ENCODE peak calls at places on chromosomes 6 and 20, in nine cellular contexts. U, X, M, P, S, J, W, E and A are unnamed samples.

GRCh38 chr6:56490994-56491393 is 151.7 kb downstream of the DST start:
- ATAC-seq in S (no peak), M (no peak), E (no peak), P (peak), J (no peak), X (no peak), U (no peak), W (no peak), A (peak)

GRCh38 chr6:35025241-35026188 is 115.6 kb downstream of the TCP11 start:
- ATAC-seq in U (no peak), X (no peak), J (no peak), S (peak), P (no peak), E (no peak), M (no peak), W (no peak), A (no peak)

GRCh38 chr6:144302701-144303351 is 17.7 kb downstream of the UTRN start:
- ATAC-seq in P (no peak), W (no peak), E (peak), J (no peak), U (no peak), S (no peak), X (peak), M (no peak), A (no peak)

GRCh38 chr6:49676671-49677281 is 36.6 kb downstream of the CRISP2 start:
- ATAC-seq in X (no peak), J (no peak), W (peak), M (no peak), U (no peak), P (no peak), S (no peak), E (no peak), A (no peak)

GRCh38 chr6:35673755-35674154 is 15.0 kb downstream of the FKBP5 start:
- ATAC-seq in U (no peak), P (no peak), M (no peak), E (no peak), J (no peak), W (no peak), X (peak), S (no peak), A (no peak)

GRCh38 chr6:154857529-154857928 is 124.3 kb downstream of the SCAF8 start:
- ATAC-seq in S (no peak), E (no peak), U (no peak), X (no peak), P (no peak), W (no peak), J (no peak), M (no peak), A (no peak)

GRCh38 chr6:168122011-168122410 is 43.0 kb upstream of the FRMD1 start:
- ATAC-seq in S (no peak), U (no peak), M (no peak), X (no peak), W (no peak), E (no peak), J (no peak), P (no peak), A (no peak)

GRCh38 chr6:167420177-167420576 is 95.3 kb downstream of the TTLL2 start:
- ATAC-seq in M (no peak), W (no peak), X (no peak), P (no peak), S (no peak), E (no peak), J (no peak), U (no peak), A (no peak)

GRCh38 chr20:42857446-42857845 is 332.3 kb downstream of the PTPRT start:
- ATAC-seq in W (no peak), P (no peak), S (no peak), U (no peak), X (no peak), M (no peak), E (no peak), J (no peak), A (no peak)

GRCh38 chr6:159691133-159691962 is 1.7 kb downstream of the SOD2 start:
- ATAC-seq in M (peak), P (peak), S (no peak), E (no peak), W (peak), U (peak), X (peak), J (no peak), A (peak)

GRCh38 chr6:56663344-56663743 is 20.7 kb upstream of the DST start:
- ATAC-seq in M (no peak), W (no peak), P (no peak), E (no peak), J (peak), X (no peak), S (peak), U (peak), A (no peak)

GRCh38 chr20:57091748-57092111 is 174.7 kb downstream of the BMP7 start:
- ATAC-seq in E (peak), S (no peak), U (peak), X (peak), W (no peak), M (peak), P (no peak), J (no peak), A (peak)

GRCh38 chr6:81475646-81476045 is 276.8 kb downstream of the TENT5A start:
- ATAC-seq in M (no peak), X (no peak), E (no peak), U (no peak), P (no peak), J (no peak), S (no peak), W (no peak), A (no peak)

GRCh38 chr6:139536751-139537617 is 162.5 kb upstream of the CITED2 start:
- ATAC-seq in E (peak), P (no peak), S (no peak), J (no peak), W (peak), M (no peak), X (peak), U (peak), A (no peak)

GRCh38 chr6:40106840-40107239 is 172.6 kb upstream of the MOCS1 start:
- ATAC-seq in X (no peak), M (no peak), J (no peak), P (no peak), E (no peak), W (no peak), S (no peak), U (no peak), A (no peak)

GRCh38 chr20:31605031-31605901 is at the start of gene ID1:
- ATAC-seq in P (peak), X (peak), U (peak), S (peak), J (peak), M (peak), E (peak), W (peak), A (peak)

GRCh38 chr6:9252784-9253183 is 817.4 kb upstream of the SLC35B3 start:
- ATAC-seq in M (no peak), P (no peak), U (no peak), E (no peak), X (no peak), S (no peak), W (no peak), J (no peak), A (no peak)

GRCh38 chr6:163667372-163668060 is 253.0 kb downstream of the QKI start:
- ATAC-seq in X (peak), U (no peak), E (no peak), W (no peak), J (peak), M (peak), P (no peak), S (no peak), A (peak)

GRCh38 chr20:1509237-1509636 is 18.0 kb upstream of the SIRPB2 start:
- ATAC-seq in S (peak), E (peak), J (no peak), P (peak), U (peak), X (no peak), W (no peak), M (peak), A (no peak)

GRCh38 chr6:152160346-152160745 is 352.9 kb downstream of the ESR1 start:
- ATAC-seq in M (peak), J (no peak), E (no peak), X (no peak), S (no peak), P (no peak), U (no peak), W (no peak), A (no peak)

GRCh38 chr6:35587167-35587566 is 74.5 kb upstream of the TULP1 start:
- ATAC-seq in P (no peak), U (no peak), W (no peak), M (no peak), X (peak), J (no peak), S (no peak), E (no peak), A (no peak)

DNA sequence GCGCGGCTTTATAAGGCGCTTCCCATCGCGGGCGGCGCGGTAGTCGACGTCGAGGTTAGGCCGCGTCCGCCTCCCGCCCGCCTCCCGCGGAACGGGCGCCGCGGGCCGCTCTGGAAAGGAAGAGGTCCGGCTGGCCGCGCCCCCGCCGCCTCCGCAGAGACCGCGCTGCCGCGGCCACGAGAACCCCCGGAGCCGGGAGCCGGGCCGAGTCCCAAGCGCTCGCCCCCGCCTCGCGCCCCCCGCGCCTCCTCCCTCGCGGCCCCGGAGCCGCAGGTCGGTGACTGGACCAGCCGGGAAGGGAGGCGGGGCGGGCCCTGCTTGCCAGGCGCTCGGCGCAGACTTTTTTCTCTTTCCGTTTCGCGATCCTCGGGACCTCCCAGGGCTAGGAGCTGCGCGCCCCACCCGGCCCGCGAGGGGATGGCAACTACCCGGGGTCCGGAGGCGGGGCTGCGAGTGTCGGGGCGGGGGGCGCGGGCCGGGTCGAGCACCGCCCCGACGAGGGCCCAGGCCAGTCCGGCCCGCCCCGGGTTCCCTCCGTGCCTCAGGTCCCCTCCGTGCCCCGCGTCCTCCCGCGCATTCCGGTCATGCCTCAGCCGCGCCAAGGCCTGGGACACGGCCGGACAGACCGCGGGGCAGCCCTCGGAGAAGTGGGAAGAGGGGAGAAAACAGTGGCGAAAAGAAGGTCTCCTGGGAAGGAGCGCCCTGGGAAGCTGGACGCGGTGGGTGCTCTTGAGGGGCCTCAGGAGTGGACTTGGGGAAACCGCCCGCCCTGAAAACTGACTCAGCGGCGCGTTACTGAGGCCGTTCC is 421 bp upstream of the PXDC1 start:
- ATAC-seq in J (peak), E (peak), S (peak), P (peak), X (peak), U (peak), W (peak), M (peak), A (peak)
- TF ChIP-seq POLR2A in J (peak), E (peak), S (no peak), P (peak), X (peak), U (no peak), W (peak), M (no peak), A (peak)

DNA sequence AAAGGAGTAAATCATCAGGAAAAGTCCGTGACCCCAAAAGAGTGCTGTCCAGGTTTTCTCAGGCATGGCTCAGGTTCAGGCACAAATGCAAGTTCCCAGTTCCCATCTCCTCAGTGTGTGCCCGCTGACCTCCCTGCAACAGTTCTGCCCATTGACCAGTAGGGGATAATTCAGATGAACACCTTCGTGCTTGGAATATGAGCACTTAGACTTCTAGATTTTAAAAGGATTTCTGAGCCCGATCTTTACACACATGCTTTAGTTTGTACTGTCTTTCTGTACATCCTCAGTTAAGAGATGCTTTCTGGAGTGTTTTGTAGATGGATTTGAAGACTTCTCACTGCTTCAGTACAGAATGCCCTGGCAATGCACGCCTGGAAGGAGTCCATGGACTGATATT is 239.7 kb upstream of the PLCB4 start:
- ATAC-seq in X (no peak), M (no peak), U (peak), P (no peak), E (peak), J (no peak), S (peak), W (no peak), A (no peak)
- TF ChIP-seq POLR2A in X (no peak), M (no peak), U (no peak), P (no peak), E (no peak), J (no peak), S (no peak), W (no peak), A (no peak)

GRCh38 chr6:111803804-111804203 is 69.4 kb downstream of the FYN start:
- ATAC-seq in S (no peak), J (no peak), E (no peak), X (peak), P (peak), W (no peak), M (no peak), U (no peak), A (no peak)

GRCh38 chr6:111803384-111803783 is 69.9 kb downstream of the FYN start:
- ATAC-seq in X (peak), U (no peak), P (no peak), J (no peak), M (peak), E (no peak), S (no peak), W (no peak), A (no peak)

GRCh38 chr6:111802720-111803119 is 70.5 kb downstream of the FYN start:
- ATAC-seq in X (no peak), S (no peak), U (no peak), J (peak), E (no peak), W (no peak), P (no peak), M (no peak), A (no peak)

GRCh38 chr6:111805511-111806181 is 67.6 kb downstream of the FYN start:
- ATAC-seq in U (no peak), J (no peak), S (no peak), E (no peak), X (no peak), W (no peak), M (peak), P (peak), A (no peak)

DNA sequence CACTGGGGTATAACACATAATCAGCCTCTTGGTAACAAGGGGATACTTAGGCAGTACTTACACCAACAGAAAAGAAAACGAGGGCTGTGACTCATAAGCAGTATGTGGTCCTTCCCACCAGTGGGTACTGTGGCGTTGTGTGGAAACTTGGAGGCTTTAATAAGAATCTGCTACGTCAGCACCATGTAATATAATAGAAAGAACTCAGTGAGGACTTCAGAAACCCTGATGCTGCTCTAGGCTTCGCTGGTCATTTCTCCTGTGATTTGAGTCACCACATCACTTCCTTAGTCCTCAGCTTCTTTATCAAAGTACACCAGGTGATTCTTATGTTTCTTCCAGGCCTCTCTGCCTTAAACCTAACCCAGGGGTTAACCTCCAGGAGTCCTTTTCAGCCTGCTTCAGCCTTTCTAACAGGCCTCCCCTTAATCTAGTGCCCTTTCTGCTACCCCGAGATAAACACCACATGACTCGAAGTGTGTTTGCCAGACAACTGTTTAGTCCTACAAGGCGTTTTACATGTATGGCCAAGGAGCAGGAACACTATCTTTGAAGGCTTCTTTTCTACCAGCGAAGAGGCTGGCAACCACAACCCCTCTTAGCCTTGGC is 68.5 kb downstream of the FYN start:
- ATAC-seq in J (peak), W (peak), U (no peak), S (no peak), P (no peak), E (no peak), X (peak), M (peak), A (peak)
- TF ChIP-seq POLR2A in J (no peak), W (no peak), U (no peak), S (no peak), P (no peak), E (no peak), X (no peak), M (no peak), A (no peak)

DNA sequence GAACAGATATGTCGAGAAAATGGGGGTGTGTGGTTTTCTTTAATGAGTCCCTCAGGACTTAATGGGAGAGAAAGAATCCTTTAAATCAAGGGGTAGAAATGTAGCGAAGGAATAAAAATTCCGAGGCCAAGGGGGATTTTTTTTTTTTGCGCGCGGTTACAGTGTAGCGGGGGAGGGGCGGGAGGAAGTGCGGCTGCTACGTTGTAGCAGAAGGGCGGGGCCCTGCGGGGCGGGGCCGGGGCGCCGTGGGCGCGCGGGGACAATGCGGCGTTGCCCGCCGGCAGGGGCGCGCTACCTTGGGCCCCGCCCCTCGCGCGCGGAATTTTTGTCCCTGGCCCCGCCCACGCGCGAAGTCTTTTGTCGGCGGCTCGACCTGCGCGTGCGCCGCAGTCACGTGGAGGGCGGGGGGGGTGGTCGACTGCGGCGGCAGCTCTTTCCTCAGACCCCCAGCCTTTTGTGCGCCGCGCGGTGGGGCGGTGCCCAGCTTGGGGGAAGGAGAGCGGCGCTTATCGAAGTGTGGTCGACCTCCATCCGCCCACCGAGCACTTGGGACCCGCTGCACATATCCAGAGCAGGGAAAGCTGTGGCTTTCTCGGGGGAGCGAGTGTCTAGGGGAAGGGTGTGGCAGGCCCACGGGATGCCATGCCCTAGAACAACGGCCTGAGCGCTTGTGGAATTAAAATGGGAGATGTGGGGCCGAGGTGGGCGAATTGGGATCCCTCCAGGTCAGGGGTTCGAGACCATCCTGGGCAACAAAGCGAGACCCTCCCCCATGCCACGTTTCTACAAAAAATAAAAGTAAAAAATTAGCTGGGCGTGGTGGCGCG is 1.3 kb downstream of the TUBB start:
- ATAC-seq in W (peak), M (peak), U (peak), X (peak), P (peak), S (peak), J (peak), E (peak), A (peak)
- TF ChIP-seq POLR2A in W (peak), M (peak), U (no peak), X (no peak), P (peak), S (no peak), J (peak), E (peak), A (peak)

DNA sequence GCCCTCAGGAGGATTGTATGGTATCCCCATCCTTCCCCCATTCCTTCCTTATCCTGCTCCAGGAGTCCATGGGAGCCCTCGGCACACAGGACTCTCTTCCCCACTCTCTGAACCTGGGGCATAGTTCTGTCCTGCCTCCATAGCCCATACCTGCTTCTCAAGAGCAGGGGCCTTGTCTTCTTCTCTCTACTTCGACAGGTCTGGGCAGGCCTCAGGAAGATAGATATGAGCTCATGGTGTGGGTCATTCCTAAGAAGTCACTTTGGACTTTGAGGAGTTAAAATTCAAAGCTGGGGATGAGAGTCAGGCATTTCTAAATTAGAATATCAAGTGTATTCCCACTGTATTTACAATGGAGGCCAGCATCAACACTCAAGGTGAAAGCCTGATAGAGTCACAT is 8.4 kb upstream of the ADA start:
- ATAC-seq in X (no peak), S (no peak), J (no peak), P (no peak), U (no peak), E (no peak), W (no peak), M (no peak), A (no peak)
- TF ChIP-seq POLR2A in X (no peak), S (no peak), J (no peak), P (no peak), U (no peak), E (no peak), W (no peak), M (no peak), A (no peak)

GRCh38 chr6:110816677-110817076 is 1.4 kb upstream of the CDK19 start:
- ATAC-seq in P (no peak), E (no peak), U (no peak), W (no peak), J (no peak), S (no peak), M (no peak), X (no peak), A (no peak)

GRCh38 chr6:110816110-110816409 is 791 bp upstream of the CDK19 start:
- ATAC-seq in P (no peak), J (peak), E (no peak), X (no peak), S (no peak), M (no peak), U (no peak), W (no peak), A (no peak)

GRCh38 chr6:110813813-110814487 is 1.3 kb downstream of the CDK19 start:
- ATAC-seq in E (no peak), J (no peak), W (no peak), X (no peak), P (no peak), S (no peak), U (peak), M (no peak), A (no peak)

GRCh38 chr6:110814488-110815259 is 595 bp downstream of the CDK19 start:
- ATAC-seq in W (peak), P (peak), U (peak), S (peak), J (peak), M (peak), E (peak), X (peak), A (no peak)

GRCh38 chr6:110815260-110816109 is at the start of gene CDK19:
- ATAC-seq in S (peak), E (peak), M (peak), J (peak), W (peak), P (peak), X (peak), U (peak), A (peak)
- TF ChIP-seq POLR2A in S (peak), E (peak), M (peak), J (peak), W (peak), P (peak), X (peak), U (peak), A (peak)